ENCODE peak calls at places on chromosome 21, in nine cellular contexts. R is tibial nerve, O is transverse colon, T is right lobe of liver, Y is upper lobe of left lung, Q is Peyer's patch, C is HCT116, E is breast epithelium, H is K562. U is an unnamed sample.
A peak's percentile ranks its signal among the peaks of the same experiment; 100 is the strongest.

GRCh38 chr21:27796106-27796505 is 829.2 kb upstream of the ADAMTS5 start:
- DNase-seq in R (no peak), O (no peak), T (no peak), Y (no peak), Q (no peak), C (no peak), E (no peak), H (no peak), U (no peak)

GRCh38 chr21:36761685-36762084 is 62.8 kb downstream of the SIM2 start:
- DNase-seq in R (no peak), O (no peak), T (no peak), Y (no peak), Q (no peak), C (no peak), E (no peak), H (no peak), U (no peak)

GRCh38 chr21:15534450-15534886 is 195.3 kb upstream of the USP25 start:
- DNase-seq in R (no peak), O (no peak), T (no peak), Y (no peak), Q (no peak), C (no peak), E (no peak), H (no peak), U (no peak)

GRCh38 chr21:42039470-42039901 is 29.3 kb upstream of the ZBTB21 start:
- DNase-seq in R (peak; percentile 33), O (no peak), T (peak; percentile 85), Y (peak; percentile 65), Q (no peak), C (no peak), E (peak; percentile 73), H (no peak), U (peak; percentile 40)

GRCh38 chr21:16533692-16534407 is 804.1 kb downstream of the USP25 start:
- DNase-seq in R (peak; percentile 24), O (no peak), T (no peak), Y (no peak), Q (no peak), C (no peak), E (no peak), H (no peak), U (no peak)

GRCh38 chr21:29499734-29500343 is 201.1 kb downstream of the BACH1 start:
- DNase-seq in R (no peak), O (no peak), T (no peak), Y (no peak), Q (no peak), C (peak; percentile 32), E (no peak), H (peak; percentile 64), U (no peak)

GRCh38 chr21:15894596-15894995 is 164.8 kb downstream of the USP25 start:
- DNase-seq in R (no peak), O (no peak), T (no peak), Y (no peak), Q (no peak), C (no peak), E (no peak), H (no peak), U (no peak)

GRCh38 chr21:26394341-26394740 is 178.7 kb downstream of the CYYR1 start:
- DNase-seq in R (no peak), O (no peak), T (no peak), Y (no peak), Q (no peak), C (no peak), E (no peak), H (no peak), U (no peak)

GRCh38 chr21:18222346-18222745 is 22.3 kb upstream of the CHODL start:
- DNase-seq in R (no peak), O (no peak), T (no peak), Y (no peak), Q (no peak), C (no peak), E (no peak), H (no peak), U (no peak)

GRCh38 chr21:31612889-31613785 is 46.4 kb upstream of the SOD1 start:
- DNase-seq in R (no peak), O (no peak), T (no peak), Y (peak; percentile 24), Q (no peak), C (no peak), E (no peak), H (no peak), U (no peak)

GRCh38 chr21:36700961-36701911 is 2.3 kb downstream of the SIM2 start:
- DNase-seq in R (no peak), O (no peak), T (no peak), Y (no peak), Q (no peak), C (no peak), E (no peak), H (peak; percentile 12), U (no peak)

GRCh38 chr21:31977816-31978215 is 105.0 kb downstream of the HUNK start:
- DNase-seq in R (no peak), O (no peak), T (no peak), Y (no peak), Q (no peak), C (no peak), E (no peak), H (no peak), U (no peak)

GRCh38 chr21:42009018-42009830 is 936 bp downstream of the ZBTB21 start:
- DNase-seq in R (peak; percentile 33), O (peak; percentile 71), T (peak; percentile 78), Y (peak; percentile 54), Q (peak; percentile 74), C (no peak), E (peak; percentile 48), H (peak; percentile 52), U (peak; percentile 50)

GRCh38 chr21:44918107-44918470 is 2.6 kb downstream of the ITGB2 start:
- DNase-seq in R (no peak), O (no peak), T (peak; percentile 84), Y (no peak), Q (no peak), C (no peak), E (no peak), H (no peak), U (no peak)

GRCh38 chr21:41957991-41958766 is 4.4 kb upstream of the C2CD2 start:
- DNase-seq in R (peak; percentile 75), O (peak; percentile 61), T (no peak), Y (no peak), Q (peak; percentile 51), C (peak; percentile 61), E (peak; percentile 44), H (peak; percentile 83), U (peak; percentile 88)

GRCh38 chr21:31855180-31855579 is 17.6 kb upstream of the HUNK start:
- DNase-seq in R (no peak), O (no peak), T (no peak), Y (no peak), Q (no peak), C (no peak), E (no peak), H (no peak), U (no peak)

DNA sequence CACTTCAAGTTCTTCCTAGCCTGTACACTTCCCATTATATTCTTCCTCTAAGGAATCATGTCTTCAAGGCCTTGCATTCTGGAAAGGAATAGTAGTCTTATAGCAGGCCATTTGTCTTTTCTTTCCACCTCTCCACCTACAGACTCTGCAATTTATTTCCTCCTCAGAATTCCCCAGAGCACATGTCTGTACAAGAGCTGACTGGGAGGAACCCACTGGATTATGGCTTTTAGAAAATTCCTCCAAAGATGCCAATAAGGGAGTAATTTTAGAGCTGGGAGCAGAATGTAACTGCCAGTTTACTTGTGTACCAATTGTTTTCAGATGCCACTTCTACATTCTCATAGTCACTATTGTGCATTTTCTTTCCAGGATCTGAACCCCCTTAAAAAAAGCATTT is 3.4 kb upstream of the PSMG1 start:
- DNase-seq in R (no peak), O (no peak), T (no peak), Y (no peak), Q (no peak), C (no peak), E (no peak), H (no peak), U (no peak)
- H3K4me3 ChIP-seq in R (no peak overlapping the region), O (no peak overlapping the region), T (no peak overlapping the region), Y (no peak overlapping the region), Q (no peak overlapping the region), C (no peak overlapping the region), E (no peak overlapping the region), H (no peak overlapping the region), U (no peak overlapping the region)

GRCh38 chr21:33380483-33380998 is 22.7 kb upstream of the IFNGR2 start:
- DNase-seq in R (peak; percentile 76), O (peak; percentile 90), T (peak; percentile 78), Y (peak; percentile 96), Q (peak; percentile 88), C (peak; percentile 94), E (peak; percentile 96), H (peak; percentile 60), U (peak; percentile 89)
- TF ChIP-seq POLR2A in R (peak; percentile 23), O (peak; percentile 44), T (peak; percentile 62), Y (peak; percentile 70), Q (no peak), C (peak; percentile 58), E (no peak), H (no peak), U (no peak)

GRCh38 chr21:38439957-38440356 is 58.3 kb downstream of the ERG start:
- DNase-seq in R (no peak), O (no peak), T (no peak), Y (peak; percentile 38), Q (no peak), C (no peak), E (no peak), H (no peak), U (no peak)

GRCh38 chr21:38439336-38439900 is 58.9 kb downstream of the ERG start:
- DNase-seq in R (no peak), O (no peak), T (no peak), Y (no peak), Q (no peak), C (no peak), E (no peak), H (no peak), U (no peak)

GRCh38 chr21:38441153-38441552 is 57.1 kb downstream of the ERG start:
- DNase-seq in R (no peak), O (no peak), T (no peak), Y (no peak), Q (no peak), C (no peak), E (no peak), H (no peak), U (no peak)

GRCh38 chr21:38440746-38441145 is 57.5 kb downstream of the ERG start:
- DNase-seq in R (no peak), O (no peak), T (no peak), Y (no peak), Q (no peak), C (no peak), E (no peak), H (peak; percentile 44), U (no peak)

DNA sequence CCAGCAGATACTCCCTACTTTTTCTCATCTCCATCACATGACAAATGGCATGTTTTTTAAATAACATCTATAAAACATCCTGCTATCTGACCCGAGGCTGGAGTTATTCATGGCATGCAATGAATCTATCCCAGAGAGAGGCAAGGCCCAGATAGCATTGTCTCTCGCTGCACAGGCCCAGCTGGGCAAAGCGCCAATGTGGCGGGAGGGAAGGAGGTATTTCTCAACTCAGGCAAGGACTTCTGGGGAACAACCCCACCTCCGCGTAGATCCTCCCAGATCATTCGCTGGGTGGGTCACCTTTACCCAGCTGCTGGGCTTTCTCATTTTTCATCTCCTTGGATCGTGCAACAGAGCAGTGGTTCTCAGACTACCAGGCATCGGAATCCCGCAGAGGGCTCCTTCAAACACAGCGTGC is 59.8 kb downstream of the ERG start:
- DNase-seq in R (peak; percentile 45), O (no peak), T (no peak), Y (peak; percentile 52), Q (no peak), C (no peak), E (no peak), H (no peak), U (peak; percentile 66)
- H3K4me1 ChIP-seq in R (no peaks in the 10 kb centered on the region), O (no peaks in the 10 kb centered on the region), T (no peaks in the 10 kb centered on the region), Y (peaks cover 24% of the 10 kb centered on the region), Q (no peaks in the 10 kb centered on the region), C (no peaks in the 10 kb centered on the region), E (no peaks in the 10 kb centered on the region), H (peaks cover 3% of the 10 kb centered on the region), U (no peaks in the 10 kb centered on the region)

GRCh38 chr21:22062472-22063139 is 1064.4 kb downstream of the NCAM2 start:
- DNase-seq in R (no peak), O (peak; percentile 16), T (no peak), Y (no peak), Q (no peak), C (no peak), E (no peak), H (no peak), U (no peak)
- H3K4me3 ChIP-seq in R (no peak overlapping the region), O (no peak overlapping the region), T (peak overlapping the region; percentile 51), Y (no peak overlapping the region), Q (no peak overlapping the region), C (no peak overlapping the region), E (no peak overlapping the region), H (no peak overlapping the region), U (no peak overlapping the region)

U was measured in uterus.